ENCODE peak calls at places on chromosomes 7 and 10, in four cellular contexts. D is K562, M is HepG2, X is GM12878. A is an unnamed sample.

GRCh38 chr10:72173635-72174296 is 42.0 kb upstream of the ANAPC16 start:
- DNase-seq in X (peak), D (peak), M (peak), A (no peak)

GRCh38 chr7:128938524-128939074 is 872 bp downstream of the IRF5 start:
- DNase-seq in X (no peak), D (no peak), M (no peak), A (no peak)

GRCh38 chr10:30467939-30468338 is 34.0 kb downstream of the MAP3K8 start:
- DNase-seq in D (no peak), X (no peak), M (no peak), A (no peak)

GRCh38 chr7:78437118-78437517 is 638.5 kb downstream of the PHTF2 start:
- DNase-seq in M (peak), X (no peak), D (no peak), A (no peak)

GRCh38 chr7:150370612-150371071 is 2.0 kb downstream of the REPIN1 start:
- DNase-seq in X (no peak), M (peak), D (no peak), A (no peak)

GRCh38 chr7:16891338-16891737 is 9.6 kb upstream of the AGR3 start:
- DNase-seq in D (peak), X (peak), M (peak), A (no peak)

GRCh38 chr10:11424456-11425287 is 186.8 kb downstream of the USP6NL start:
- DNase-seq in D (peak), X (no peak), M (peak), A (peak)

GRCh38 chr10:114043532-114044250 is at the start of gene ADRB1:
- DNase-seq in D (peak), M (peak), X (peak), A (peak)

GRCh38 chr7:155299539-155300202 is 2.0 kb downstream of the INSIG1 start:
- DNase-seq in X (no peak), M (no peak), D (peak), A (no peak)

GRCh38 chr7:80225361-80225760 is 90.7 kb downstream of the GNAI1 start:
- DNase-seq in M (no peak), X (no peak), D (no peak), A (no peak)

GRCh38 chr10:101231092-101231491 is 1.8 kb upstream of the LBX1 start:
- DNase-seq in D (no peak), M (no peak), X (no peak), A (no peak)

GRCh38 chr10:19629559-19629958 is 186.7 kb upstream of the PLXDC2 start:
- DNase-seq in X (no peak), M (no peak), D (no peak), A (peak)

GRCh38 chr7:38462819-38463218 is 168.4 kb downstream of the AMPH start:
- DNase-seq in X (no peak), D (no peak), M (no peak), A (no peak)

GRCh38 chr7:121803041-121803440 is 69.9 kb upstream of the PTPRZ1 start:
- DNase-seq in X (no peak), D (no peak), M (no peak), A (no peak)

GRCh38 chr7:133481676-133482075 is 228.8 kb downstream of the EXOC4 start:
- DNase-seq in M (no peak), X (no peak), D (peak), A (no peak)

GRCh38 chr7:44272981-44273380 is 52.4 kb downstream of the CAMK2B start:
- DNase-seq in X (no peak), M (no peak), D (no peak), A (no peak)

GRCh38 chr7:131329176-131329570 is 1.5 kb downstream of the MKLN1 start:
- DNase-seq in D (peak), X (no peak), M (no peak), A (no peak)

GRCh38 chr7:134835463-134835823 is 56.0 kb downstream of the CALD1 start:
- DNase-seq in M (no peak), X (no peak), D (no peak), A (no peak)

GRCh38 chr10:30373596-30374327 is 24.7 kb upstream of the MTPAP start:
- DNase-seq in X (no peak), M (no peak), D (no peak), A (no peak)

GRCh38 chr7:139328375-139328774 is 12.8 kb upstream of the FMC1 start:
- DNase-seq in X (no peak), M (no peak), D (no peak), A (no peak)

GRCh38 chr7:47371733-47372368 is 210.1 kb downstream of the TNS3 start:
- DNase-seq in M (no peak), D (peak), X (no peak), A (no peak)

GRCh38 chr10:86958831-86959736 is 685 bp downstream of the SNCG start:
- DNase-seq in M (peak), X (no peak), D (peak), A (no peak)

GRCh38 chr7:94087664-94088352 is 83.7 kb upstream of the BET1 start:
- DNase-seq in M (peak), X (peak), D (peak), A (peak)

GRCh38 chr10:54372164-54372563 is 428.9 kb downstream of the PCDH15 start:
- DNase-seq in X (no peak), D (no peak), M (no peak), A (no peak)

GRCh38 chr7:132655071-132655761 is 78.9 kb upstream of the PLXNA4 start:
- DNase-seq in D (peak), X (no peak), M (no peak), A (peak)

GRCh38 chr10:125120046-125120710 is 40.2 kb downstream of the CTBP2 start:
- DNase-seq in D (no peak), M (no peak), X (no peak), A (no peak)

GRCh38 chr7:79782256-79782655 is 328.8 kb upstream of the MAGI2 start:
- DNase-seq in M (no peak), X (no peak), D (no peak), A (no peak)

GRCh38 chr10:63042256-63042655 is 90.9 kb upstream of the NRBF2 start:
- DNase-seq in X (no peak), M (no peak), D (peak), A (no peak)

GRCh38 chr7:117008849-117009531 is 55.7 kb downstream of the ST7 start:
- DNase-seq in M (no peak), X (no peak), D (no peak), A (no peak)

GRCh38 chr7:44599222-44599621 is 7.2 kb upstream of the OGDH start:
- DNase-seq in M (no peak), D (no peak), X (no peak), A (no peak)

GRCh38 chr7:27593226-27593625 is 69.5 kb downstream of the HIBADH start:
- DNase-seq in M (no peak), X (no peak), D (no peak), A (no peak)

GRCh38 chr7:85928500-85928899 is 715.2 kb upstream of the GRM3 start:
- DNase-seq in D (no peak), M (no peak), X (no peak), A (no peak)

GRCh38 chr7:100539436-100540006 is 518 bp downstream of the AGFG2 start:
- DNase-seq in D (no peak), M (no peak), X (no peak), A (peak)

DNA sequence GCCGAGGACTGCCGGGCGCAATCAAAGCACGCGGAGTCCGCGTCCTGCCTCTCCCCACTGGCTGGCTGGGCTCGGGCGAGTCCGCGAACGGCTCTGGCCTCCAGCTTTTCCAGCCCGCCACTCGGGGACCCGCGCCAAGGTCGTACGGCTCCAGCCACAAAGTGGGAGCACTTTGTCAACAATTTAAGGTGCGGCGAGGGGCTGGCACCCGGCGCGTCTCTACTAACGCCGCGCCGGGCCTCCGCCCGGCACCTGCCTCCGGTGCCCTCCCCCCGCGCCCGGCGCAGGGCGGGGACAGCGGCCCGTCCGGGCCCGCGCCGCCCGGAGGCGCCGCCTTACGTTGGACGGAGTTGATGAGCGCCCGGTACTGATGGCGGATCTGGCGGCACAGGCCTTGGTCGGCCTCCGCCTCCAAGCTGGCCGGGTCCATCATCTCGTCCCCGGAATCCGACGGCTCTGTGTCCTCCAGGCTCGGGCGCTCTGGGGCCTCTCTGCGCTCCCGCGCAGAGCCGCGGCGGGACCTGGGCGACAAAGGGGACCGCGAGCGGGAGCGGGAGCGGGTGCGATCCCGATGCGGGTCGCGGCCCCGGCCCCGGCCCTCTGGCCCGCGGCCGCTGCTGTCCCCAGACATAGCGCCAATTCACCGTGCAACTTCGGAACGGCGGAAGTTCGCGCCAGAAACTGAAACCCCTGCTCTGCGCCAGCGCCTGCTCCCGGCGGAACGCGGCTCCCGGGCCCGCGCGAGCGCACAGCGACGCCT is at the start of gene NSMCE4A:
- DNase-seq in D (peak), M (peak), X (peak), A (peak)
- TF ChIP-seq CREM in D (no peak), M (no peak), X (no peak), A (peak)

DNA sequence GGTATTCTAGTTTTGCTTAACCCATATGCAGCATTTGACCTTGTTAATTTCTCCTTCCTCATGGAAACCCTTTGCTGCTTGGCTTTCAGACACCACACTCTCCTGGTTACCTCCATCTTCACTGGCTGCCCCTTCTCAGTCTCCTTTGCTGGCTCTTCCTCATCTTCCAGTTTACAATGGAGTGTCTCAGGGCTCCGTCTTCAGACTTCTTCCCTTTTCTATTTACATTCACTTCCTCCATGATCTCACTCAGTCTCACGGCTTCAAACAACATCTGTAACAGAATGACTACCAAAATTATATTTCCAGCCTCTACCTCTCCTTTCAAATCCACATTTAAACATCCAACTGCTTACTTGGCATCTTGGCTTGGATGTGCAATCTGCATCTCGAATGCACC is 140.4 kb downstream of the DKK1 start:
- DNase-seq in M (no peak), X (no peak), D (no peak), A (no peak)
- TF ChIP-seq CREM in M (no peak), X (no peak), D (no peak), A (no peak)

GRCh38 chr10:110391541-110391940 is 86.8 kb upstream of the SMNDC1 start:
- DNase-seq in X (no peak), D (no peak), M (no peak), A (no peak)
- TF ChIP-seq CREM in X (no peak), D (no peak), M (no peak), A (no peak)

GRCh38 chr7:75938921-75939320 is 24.0 kb downstream of the POR start:
- DNase-seq in M (no peak), X (no peak), D (no peak), A (no peak)
- TF ChIP-seq CREM in M (no peak), X (no peak), D (no peak), A (no peak)

A was measured in WTC11.